ENCODE peak calls at places on chromosomes 5 and 9, in seven cellular contexts. G is NCI-H69; H is T-helper 9 cell; W is putamen; L is activated naive CD4-positive, alpha-beta T cell treated with anti-CD3 and anti-CD28 coated beads, Interleukin-2, amount 50 U/mL, for 16 hours; B is colonic mucosa; P is CD8-positive, alpha-beta T cell. A is an unnamed sample.
A peak's percentile ranks its signal among the peaks of the same experiment; 100 is the strongest.

GRCh38 chr9:34450644-34451043 is 7.7 kb downstream of the FAM219A start:
- DNase-seq in G (no peak), H (no peak), W (no peak), L (no peak), B (no peak), P (no peak), A (peak; percentile 57)

GRCh38 chr9:100229136-100229535 is 123.6 kb downstream of the TEX10 start:
- DNase-seq in G (no peak), H (no peak), W (no peak), L (no peak), B (no peak), P (no peak), A (no peak)

GRCh38 chr5:54651482-54652076 is 134.0 kb downstream of the SNX18 start:
- DNase-seq in G (peak; percentile 61), H (no peak), W (no peak), L (no peak), B (no peak), P (no peak), A (peak; percentile 72)

GRCh38 chr9:128365525-128365924 is 5.6 kb upstream of the URM1 start:
- DNase-seq in G (no peak), H (no peak), W (no peak), L (no peak), B (no peak), P (no peak), A (no peak)

GRCh38 chr9:129802833-129803678 is at the start of gene TOR1B:
- DNase-seq in G (peak; percentile 98), H (peak; percentile 94), W (peak; percentile 94), L (peak; percentile 91), B (peak; percentile 98), P (peak; percentile 93), A (peak; percentile 90)

GRCh38 chr9:87120610-87121009 is 173.3 kb upstream of the GAS1 start:
- DNase-seq in G (no peak), H (no peak), W (no peak), L (no peak), B (no peak), P (no peak), A (no peak)

GRCh38 chr5:57438162-57438561 is 44.4 kb downstream of the ACTBL2 start:
- DNase-seq in G (no peak), H (no peak), W (no peak), L (no peak), B (no peak), P (no peak), A (no peak)

GRCh38 chr9:122991370-122991830 is 42.1 kb upstream of the GPR21 start:
- DNase-seq in G (peak; percentile 35), H (peak; percentile 2), W (peak; percentile 32), L (peak; percentile 48), B (peak; percentile 29), P (no peak), A (no peak)

GRCh38 chr5:67548520-67549262 is 352.1 kb upstream of the CD180 start:
- DNase-seq in G (peak; percentile 27), H (no peak), W (no peak), L (no peak), B (peak; percentile 27), P (no peak), A (no peak)

GRCh38 chr5:68176802-68177479 is 38.6 kb upstream of the PIK3R1 start:
- DNase-seq in G (peak; percentile 55), H (no peak), W (no peak), L (no peak), B (no peak), P (no peak), A (no peak)

GRCh38 chr9:104093162-104093561 is 947 bp upstream of the SMC2 start:
- DNase-seq in G (peak; percentile 65), H (no peak), W (no peak), L (no peak), B (peak; percentile 19), P (no peak), A (no peak)

A was measured in lower leg skin.